ENCODE peak calls at places on chromosomes 16 and 17, in four cellular contexts. One of them, this sample, is unnamed.
A peak's percentile ranks its signal among the peaks of the same experiment; 100 is the strongest.

GRCh38 chr17:14201087-14201486 is 35.6 kb downstream of the CDRT15 start:
- DNase-seq in PC-3: no peak
- DNase-seq in ovary: no peak
- DNase-seq in Panc1: no peak
- DNase-seq in this sample: no peak

GRCh38 chr17:38897176-38897575 is 27.3 kb downstream of the LASP1 start:
- DNase-seq in Panc1: no peak
- DNase-seq in PC-3: no peak
- DNase-seq in ovary: no peak
- DNase-seq in this sample: peak; percentile 73

GRCh38 chr17:47967607-47968252 is 3.2 kb upstream of the CDK5RAP3 start:
- DNase-seq in Panc1: no peak
- DNase-seq in PC-3: peak; percentile 98
- DNase-seq in ovary: peak; percentile 52
- DNase-seq in this sample: no peak

GRCh38 chr16:28927815-28928214 is 2.8 kb upstream of the RABEP2 start:
- DNase-seq in PC-3: no peak
- DNase-seq in ovary: no peak
- DNase-seq in Panc1: no peak
- DNase-seq in this sample: no peak

GRCh38 chr16:64445649-64446048 is 676.2 kb downstream of the CDH11 start:
- DNase-seq in ovary: no peak
- DNase-seq in PC-3: no peak
- DNase-seq in Panc1: no peak
- DNase-seq in this sample: no peak

GRCh38 chr16:10362077-10362863 is 23.6 kb upstream of the ATF7IP2 start:
- DNase-seq in PC-3: no peak
- DNase-seq in Panc1: no peak
- DNase-seq in ovary: no peak
- DNase-seq in this sample: no peak

GRCh38 chr17:27965224-27965623 is 72.1 kb upstream of the LYRM9 start:
- DNase-seq in ovary: no peak
- DNase-seq in Panc1: no peak
- DNase-seq in PC-3: no peak
- DNase-seq in this sample: no peak

GRCh38 chr16:24075929-24076716 is 180.0 kb upstream of the CACNG3 start:
- DNase-seq in PC-3: peak; percentile 1
- DNase-seq in Panc1: no peak
- DNase-seq in ovary: no peak
- DNase-seq in this sample: peak; percentile 1

GRCh38 chr17:77235370-77236080 is 94.8 kb downstream of the SEC14L1 start:
- DNase-seq in ovary: no peak
- DNase-seq in Panc1: no peak
- DNase-seq in PC-3: no peak
- DNase-seq in this sample: peak; percentile 72

GRCh38 chr17:17080781-17081180 is 38.5 kb downstream of the MPRIP start:
- DNase-seq in Panc1: no peak
- DNase-seq in PC-3: no peak
- DNase-seq in ovary: peak; percentile 12
- DNase-seq in this sample: no peak

GRCh38 chr16:64437706-64438329 is 684.0 kb downstream of the CDH11 start:
- DNase-seq in Panc1: no peak
- DNase-seq in PC-3: no peak
- DNase-seq in ovary: no peak
- DNase-seq in this sample: no peak

GRCh38 chr17:75566456-75567233 is 21.0 kb upstream of the MYO15B start:
- DNase-seq in PC-3: no peak
- DNase-seq in Panc1: no peak
- DNase-seq in ovary: no peak
- DNase-seq in this sample: no peak

GRCh38 chr17:19996086-19996485 is 13.1 kb upstream of the SPECC1 start:
- DNase-seq in ovary: no peak
- DNase-seq in PC-3: no peak
- DNase-seq in Panc1: no peak
- DNase-seq in this sample: no peak

GRCh38 chr16:70764632-70765031 is 36.3 kb downstream of the VAC14 start:
- DNase-seq in PC-3: no peak
- DNase-seq in Panc1: no peak
- DNase-seq in ovary: no peak
- DNase-seq in this sample: no peak

GRCh38 chr16:2704983-2705275 is 15.1 kb downstream of the PRSS27 start:
- DNase-seq in PC-3: no peak
- DNase-seq in Panc1: no peak
- DNase-seq in ovary: peak; percentile 22
- DNase-seq in this sample: no peak

GRCh38 chr17:75371339-75371738 is 34.1 kb downstream of the GRB2 start:
- DNase-seq in PC-3: no peak
- DNase-seq in ovary: no peak
- DNase-seq in Panc1: no peak
- DNase-seq in this sample: no peak

GRCh38 chr16:89949756-89950155 is 1.2 kb downstream of the DEF8 start:
- DNase-seq in ovary: no peak
- DNase-seq in Panc1: no peak
- DNase-seq in PC-3: no peak
- DNase-seq in this sample: no peak

GRCh38 chr17:921161-921560 is 58.4 kb downstream of the NXN start:
- DNase-seq in PC-3: peak; percentile 51
- DNase-seq in Panc1: no peak
- DNase-seq in ovary: no peak
- DNase-seq in this sample: no peak

GRCh38 chr17:66405836-66406679 is 103.6 kb downstream of the PRKCA start:
- DNase-seq in ovary: no peak
- DNase-seq in PC-3: no peak
- DNase-seq in Panc1: no peak
- DNase-seq in this sample: no peak

GRCh38 chr17:1229354-1229890 is 40.8 kb upstream of the BHLHA9 start:
- DNase-seq in Panc1: no peak
- DNase-seq in PC-3: no peak
- DNase-seq in ovary: no peak
- DNase-seq in this sample: peak; percentile 67

GRCh38 chr17:31843382-31843780 is 15.7 kb downstream of the COPRS start:
- DNase-seq in ovary: no peak
- DNase-seq in PC-3: no peak
- DNase-seq in Panc1: no peak
- DNase-seq in this sample: no peak

GRCh38 chr17:50268632-50269287 is 5.5 kb upstream of the TMEM92 start:
- DNase-seq in Panc1: no peak
- DNase-seq in ovary: no peak
- DNase-seq in PC-3: no peak
- DNase-seq in this sample: no peak

GRCh38 chr17:72414967-72415853 is 294.4 kb downstream of the SOX9 start:
- DNase-seq in PC-3: no peak
- DNase-seq in ovary: no peak
- DNase-seq in Panc1: no peak
- DNase-seq in this sample: no peak

GRCh38 chr16:57591086-57591869 is 37.2 kb upstream of the ADGRG1 start:
- DNase-seq in Panc1: peak; percentile 80
- DNase-seq in PC-3: peak; percentile 86
- DNase-seq in ovary: peak; percentile 48
- DNase-seq in this sample: peak; percentile 80

GRCh38 chr17:40021471-40021961 is 6.3 kb downstream of the CSF3 start:
- DNase-seq in ovary: no peak
- DNase-seq in PC-3: peak; percentile 93
- DNase-seq in Panc1: no peak
- DNase-seq in this sample: no peak

GRCh38 chr16:361341-361871 is 8.9 kb upstream of the AXIN1 start:
- DNase-seq in Panc1: no peak
- DNase-seq in PC-3: no peak
- DNase-seq in ovary: no peak
- DNase-seq in this sample: no peak

GRCh38 chr17:48293319-48294192 is 136.5 kb downstream of the SKAP1 start:
- DNase-seq in Panc1: no peak
- DNase-seq in PC-3: no peak
- DNase-seq in ovary: no peak
- DNase-seq in this sample: no peak

GRCh38 chr16:56616608-56617211 is 8.3 kb downstream of the MT2A start:
- DNase-seq in Panc1: no peak
- DNase-seq in PC-3: no peak
- DNase-seq in ovary: no peak
- DNase-seq in this sample: no peak

GRCh38 chr17:50693041-50693682 is 14.6 kb downstream of the ANKRD40 start:
- DNase-seq in PC-3: peak; percentile 94
- DNase-seq in ovary: no peak
- DNase-seq in Panc1: no peak
- DNase-seq in this sample: no peak

GRCh38 chr17:68089881-68090280 is 54.3 kb downstream of the KPNA2 start:
- DNase-seq in PC-3: peak; percentile 84
- DNase-seq in Panc1: no peak
- DNase-seq in ovary: no peak
- DNase-seq in this sample: peak; percentile 63

GRCh38 chr16:17070882-17071592 is 399.7 kb downstream of the XYLT1 start:
- DNase-seq in Panc1: no peak
- DNase-seq in PC-3: no peak
- DNase-seq in ovary: peak; percentile 30
- DNase-seq in this sample: no peak
- H3K4me1 ChIP-seq in Panc1: no peaks in the 10 kb centered on the region
- H3K4me1 ChIP-seq in PC-3: no peaks in the 10 kb centered on the region
- H3K4me1 ChIP-seq in ovary: no peaks in the 10 kb centered on the region
- H3K4me1 ChIP-seq in this sample: no peaks in the 10 kb centered on the region

DNA sequence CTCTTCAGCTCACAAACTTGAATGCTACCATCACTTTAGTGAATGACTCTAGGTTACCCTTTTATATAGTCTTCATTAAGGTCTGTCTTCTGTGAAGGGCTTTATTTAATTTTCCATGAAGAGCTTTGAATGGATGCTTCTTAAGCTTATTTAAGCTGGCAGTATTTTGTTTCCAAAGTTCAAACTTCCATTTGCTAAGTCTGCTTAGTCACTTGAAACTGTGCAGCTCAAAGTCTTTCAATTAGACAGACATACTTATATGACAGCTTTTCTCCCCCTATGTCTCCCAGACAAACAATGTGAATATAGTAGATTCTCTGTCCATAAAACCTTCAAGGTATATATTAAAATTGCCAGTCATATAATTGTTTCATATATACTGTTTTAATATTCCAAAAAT is 23.5 kb downstream of the TXNDC11 start:
- DNase-seq in Panc1: no peak
- DNase-seq in PC-3: no peak
- DNase-seq in ovary: no peak
- DNase-seq in this sample: no peak
- H3K4me1 ChIP-seq in Panc1: no peaks in the 10 kb centered on the region
- H3K4me1 ChIP-seq in PC-3: no peaks in the 10 kb centered on the region
- H3K4me1 ChIP-seq in ovary: no peaks in the 10 kb centered on the region
- H3K4me1 ChIP-seq in this sample: no peaks in the 10 kb centered on the region

GRCh38 chr17:59347975-59348391 is 16.5 kb downstream of the YPEL2 start:
- DNase-seq in PC-3: no peak
- DNase-seq in ovary: no peak
- DNase-seq in Panc1: no peak
- DNase-seq in this sample: no peak
- H3K4me1 ChIP-seq in PC-3: no peaks in the 10 kb centered on the region
- H3K4me1 ChIP-seq in ovary: peaks cover 2% of the 10 kb centered on the region
- H3K4me1 ChIP-seq in Panc1: no peaks in the 10 kb centered on the region
- H3K4me1 ChIP-seq in this sample: no peaks in the 10 kb centered on the region

GRCh38 chr17:41779954-41780353 is 6.6 kb downstream of the JUP start:
- DNase-seq in ovary: no peak
- DNase-seq in Panc1: no peak
- DNase-seq in PC-3: no peak
- DNase-seq in this sample: no peak
- H3K4me1 ChIP-seq in ovary: peaks cover 13% of the 10 kb centered on the region
- H3K4me1 ChIP-seq in Panc1: peaks cover 71% of the 10 kb centered on the region
- H3K4me1 ChIP-seq in PC-3: peaks cover 44% of the 10 kb centered on the region
- H3K4me1 ChIP-seq in this sample: no peaks in the 10 kb centered on the region

GRCh38 chr17:43398724-43399595 is at the start of gene ARL4D:
- DNase-seq in PC-3: peak; percentile 62
- DNase-seq in ovary: peak; percentile 92
- DNase-seq in Panc1: no peak
- DNase-seq in this sample: peak; percentile 93

GRCh38 chr17:43392397-43392796 is 6.4 kb upstream of the ARL4D start:
- DNase-seq in ovary: no peak
- DNase-seq in PC-3: no peak
- DNase-seq in Panc1: no peak
- DNase-seq in this sample: no peak

GRCh38 chr17:43393944-43394482 is 4.8 kb upstream of the ARL4D start:
- DNase-seq in ovary: peak; percentile 95
- DNase-seq in Panc1: no peak
- DNase-seq in PC-3: peak; percentile 89
- DNase-seq in this sample: peak; percentile 96

GRCh38 chr17:43399839-43400328 is 1.1 kb downstream of the ARL4D start:
- DNase-seq in ovary: peak; percentile 42
- DNase-seq in Panc1: no peak
- DNase-seq in PC-3: no peak
- DNase-seq in this sample: no peak

GRCh38 chr17:43396491-43397060 is 2.2 kb upstream of the ARL4D start:
- DNase-seq in Panc1: no peak
- DNase-seq in PC-3: no peak
- DNase-seq in ovary: no peak
- DNase-seq in this sample: no peak
- H3K4me1 ChIP-seq in Panc1: peaks cover 11% of the 10 kb centered on the region
- H3K4me1 ChIP-seq in PC-3: peaks cover 27% of the 10 kb centered on the region
- H3K4me1 ChIP-seq in ovary: peaks cover 15% of the 10 kb centered on the region
- H3K4me1 ChIP-seq in this sample: no peaks in the 10 kb centered on the region

DNA sequence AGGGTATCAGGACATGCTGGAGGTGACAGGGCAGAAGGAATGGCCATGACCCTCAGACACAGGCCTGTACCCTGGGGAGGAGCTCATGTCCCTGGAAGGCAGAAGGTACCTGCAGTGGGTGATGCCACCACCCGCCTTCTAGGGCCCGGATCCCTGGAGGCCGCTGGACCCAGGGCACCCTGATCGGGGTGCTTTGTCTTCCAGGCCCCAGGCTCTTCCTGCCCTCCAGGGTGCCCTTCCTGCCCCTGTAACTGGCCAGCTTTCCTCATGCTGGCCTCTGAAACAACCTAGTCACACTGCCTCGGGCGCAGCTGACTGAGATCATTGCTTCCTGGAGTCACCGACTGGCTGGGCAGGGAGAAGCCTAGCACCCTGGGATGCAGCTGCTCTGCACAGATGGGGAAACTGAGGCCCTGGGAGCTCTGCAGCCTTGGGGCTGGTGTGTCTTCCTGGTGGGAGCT is 5.8 kb downstream of the ADCY7 start:
- DNase-seq in Panc1: no peak
- DNase-seq in PC-3: no peak
- DNase-seq in ovary: no peak
- DNase-seq in this sample: no peak
- H3K4me1 ChIP-seq in Panc1: no peaks in the 10 kb centered on the region
- H3K4me1 ChIP-seq in PC-3: no peaks in the 10 kb centered on the region
- H3K4me1 ChIP-seq in ovary: peaks cover 4% of the 10 kb centered on the region
- H3K4me1 ChIP-seq in this sample: no peaks in the 10 kb centered on the region

GRCh38 chr16:82535262-82535661 is 91.5 kb upstream of the CDH13 start:
- DNase-seq in PC-3: no peak
- DNase-seq in Panc1: no peak
- DNase-seq in ovary: no peak
- DNase-seq in this sample: no peak

GRCh38 chr16:82533161-82533560 is 93.6 kb upstream of the CDH13 start:
- DNase-seq in ovary: no peak
- DNase-seq in PC-3: no peak
- DNase-seq in Panc1: no peak
- DNase-seq in this sample: peak; percentile 11

GRCh38 chr16:82524939-82525338 is 101.8 kb upstream of the CDH13 start:
- DNase-seq in PC-3: no peak
- DNase-seq in ovary: no peak
- DNase-seq in Panc1: no peak
- DNase-seq in this sample: no peak

GRCh38 chr16:82530883-82531282 is 95.9 kb upstream of the CDH13 start:
- DNase-seq in ovary: no peak
- DNase-seq in Panc1: no peak
- DNase-seq in PC-3: no peak
- DNase-seq in this sample: no peak
- H3K4me1 ChIP-seq in ovary: no peaks in the 10 kb centered on the region
- H3K4me1 ChIP-seq in Panc1: no peaks in the 10 kb centered on the region
- H3K4me1 ChIP-seq in PC-3: no peaks in the 10 kb centered on the region
- H3K4me1 ChIP-seq in this sample: no peaks in the 10 kb centered on the region

GRCh38 chr16:73545713-73546112 is 497.8 kb upstream of the ZFHX3 start:
- DNase-seq in Panc1: no peak
- DNase-seq in ovary: no peak
- DNase-seq in PC-3: no peak
- DNase-seq in this sample: no peak
- H3K4me1 ChIP-seq in Panc1: no peaks in the 10 kb centered on the region
- H3K4me1 ChIP-seq in ovary: no peaks in the 10 kb centered on the region
- H3K4me1 ChIP-seq in PC-3: no peaks in the 10 kb centered on the region
- H3K4me1 ChIP-seq in this sample: no peaks in the 10 kb centered on the region